ENCODE peak calls at places on chromosome 21, in seven cellular contexts. One of them, this sample, is unnamed.

GRCh38 chr21:15058718-15059316 is 6.0 kb downstream of the NRIP1 start:
- DNase-seq in fibroblast of lung: peak; percentile 77
- DNase-seq in colonic mucosa: no peak
- DNase-seq in lung: no peak
- DNase-seq in mammary epithelial cell: peak; percentile 29
- DNase-seq in uterus: no peak
- DNase-seq in left ventricle myocardium inferior: no peak
- DNase-seq in this sample: no peak

GRCh38 chr21:32207096-32207716 is 71.6 kb downstream of the MIS18A start:
- DNase-seq in fibroblast of lung: no peak
- DNase-seq in colonic mucosa: no peak
- DNase-seq in lung: peak; percentile 13
- DNase-seq in mammary epithelial cell: no peak
- DNase-seq in uterus: no peak
- DNase-seq in left ventricle myocardium inferior: no peak
- DNase-seq in this sample: no peak

GRCh38 chr21:22965455-22966125 is 1967.4 kb downstream of the NCAM2 start:
- DNase-seq in fibroblast of lung: no peak
- DNase-seq in colonic mucosa: no peak
- DNase-seq in lung: no peak
- DNase-seq in mammary epithelial cell: no peak
- DNase-seq in uterus: no peak
- DNase-seq in left ventricle myocardium inferior: no peak
- DNase-seq in this sample: no peak

GRCh38 chr21:27429612-27430361 is 462.9 kb upstream of the ADAMTS5 start:
- DNase-seq in fibroblast of lung: peak; percentile 59
- DNase-seq in colonic mucosa: no peak
- DNase-seq in lung: no peak
- DNase-seq in mammary epithelial cell: no peak
- DNase-seq in uterus: no peak
- DNase-seq in left ventricle myocardium inferior: no peak
- DNase-seq in this sample: no peak

GRCh38 chr21:46355161-46356004 is 31.4 kb downstream of the PCNT start:
- DNase-seq in fibroblast of lung: no peak
- DNase-seq in colonic mucosa: no peak
- DNase-seq in lung: no peak
- DNase-seq in mammary epithelial cell: no peak
- DNase-seq in uterus: no peak
- DNase-seq in left ventricle myocardium inferior: no peak
- DNase-seq in this sample: no peak

GRCh38 chr21:14923468-14923867 is 141.3 kb downstream of the NRIP1 start:
- DNase-seq in fibroblast of lung: peak; percentile 75
- DNase-seq in colonic mucosa: no peak
- DNase-seq in lung: no peak
- DNase-seq in mammary epithelial cell: peak; percentile 7
- DNase-seq in uterus: no peak
- DNase-seq in left ventricle myocardium inferior: no peak
- DNase-seq in this sample: no peak

GRCh38 chr21:21464691-21465090 is 466.5 kb downstream of the NCAM2 start:
- DNase-seq in fibroblast of lung: no peak
- DNase-seq in colonic mucosa: no peak
- DNase-seq in lung: no peak
- DNase-seq in mammary epithelial cell: no peak
- DNase-seq in uterus: no peak
- DNase-seq in left ventricle myocardium inferior: no peak
- DNase-seq in this sample: no peak

GRCh38 chr21:31897311-31897710 is 24.5 kb downstream of the HUNK start:
- DNase-seq in fibroblast of lung: peak; percentile 37
- DNase-seq in colonic mucosa: no peak
- DNase-seq in lung: no peak
- DNase-seq in mammary epithelial cell: no peak
- DNase-seq in uterus: no peak
- DNase-seq in left ventricle myocardium inferior: no peak
- DNase-seq in this sample: peak; percentile 69

GRCh38 chr21:15183712-15184353 is 119.0 kb upstream of the NRIP1 start:
- DNase-seq in fibroblast of lung: no peak
- DNase-seq in colonic mucosa: no peak
- DNase-seq in lung: no peak
- DNase-seq in mammary epithelial cell: peak; percentile 78
- DNase-seq in uterus: no peak
- DNase-seq in left ventricle myocardium inferior: no peak
- DNase-seq in this sample: no peak

GRCh38 chr21:39612233-39613028 is at the start of gene B3GALT5:
- DNase-seq in fibroblast of lung: peak; percentile 72
- DNase-seq in colonic mucosa: peak; percentile 58
- DNase-seq in lung: no peak
- DNase-seq in mammary epithelial cell: no peak
- DNase-seq in uterus: no peak
- DNase-seq in left ventricle myocardium inferior: no peak
- DNase-seq in this sample: no peak

GRCh38 chr21:17476006-17476405 is 36.8 kb upstream of the CXADR start:
- DNase-seq in fibroblast of lung: no peak
- DNase-seq in colonic mucosa: no peak
- DNase-seq in lung: no peak
- DNase-seq in mammary epithelial cell: no peak
- DNase-seq in uterus: no peak
- DNase-seq in left ventricle myocardium inferior: no peak
- DNase-seq in this sample: no peak

GRCh38 chr21:40120944-40121575 is 253.8 kb downstream of the PCP4 start:
- DNase-seq in fibroblast of lung: peak; percentile 16
- DNase-seq in colonic mucosa: no peak
- DNase-seq in lung: no peak
- DNase-seq in mammary epithelial cell: no peak
- DNase-seq in uterus: no peak
- DNase-seq in left ventricle myocardium inferior: no peak
- DNase-seq in this sample: peak; percentile 13

GRCh38 chr21:39384674-39385298 is 35.9 kb upstream of the HMGN1 start:
- DNase-seq in fibroblast of lung: peak; percentile 65
- DNase-seq in colonic mucosa: no peak
- DNase-seq in lung: no peak
- DNase-seq in mammary epithelial cell: peak; percentile 32
- DNase-seq in uterus: no peak
- DNase-seq in left ventricle myocardium inferior: no peak
- DNase-seq in this sample: no peak

GRCh38 chr21:26098758-26099157 is 71.8 kb downstream of the APP start:
- DNase-seq in fibroblast of lung: peak; percentile 35
- DNase-seq in colonic mucosa: no peak
- DNase-seq in lung: no peak
- DNase-seq in mammary epithelial cell: peak; percentile 69
- DNase-seq in uterus: no peak
- DNase-seq in left ventricle myocardium inferior: no peak
- DNase-seq in this sample: peak; percentile 4

GRCh38 chr21:15457962-15458361 is 271.8 kb upstream of the USP25 start:
- DNase-seq in fibroblast of lung: no peak
- DNase-seq in colonic mucosa: no peak
- DNase-seq in lung: no peak
- DNase-seq in mammary epithelial cell: no peak
- DNase-seq in uterus: no peak
- DNase-seq in left ventricle myocardium inferior: no peak
- DNase-seq in this sample: no peak

GRCh38 chr21:46295996-46296752 is 10.0 kb downstream of the YBEY start:
- DNase-seq in fibroblast of lung: peak; percentile 40
- DNase-seq in colonic mucosa: peak; percentile 76
- DNase-seq in lung: no peak
- DNase-seq in mammary epithelial cell: no peak
- DNase-seq in uterus: peak; percentile 84
- DNase-seq in left ventricle myocardium inferior: peak; percentile 92
- DNase-seq in this sample: no peak

GRCh38 chr21:15064576-15065380 is at the start of gene NRIP1:
- DNase-seq in fibroblast of lung: peak; percentile 93
- DNase-seq in colonic mucosa: peak; percentile 90
- DNase-seq in lung: peak; percentile 92
- DNase-seq in mammary epithelial cell: peak; percentile 90
- DNase-seq in uterus: peak; percentile 91
- DNase-seq in left ventricle myocardium inferior: peak; percentile 92
- DNase-seq in this sample: peak; percentile 90

DNA sequence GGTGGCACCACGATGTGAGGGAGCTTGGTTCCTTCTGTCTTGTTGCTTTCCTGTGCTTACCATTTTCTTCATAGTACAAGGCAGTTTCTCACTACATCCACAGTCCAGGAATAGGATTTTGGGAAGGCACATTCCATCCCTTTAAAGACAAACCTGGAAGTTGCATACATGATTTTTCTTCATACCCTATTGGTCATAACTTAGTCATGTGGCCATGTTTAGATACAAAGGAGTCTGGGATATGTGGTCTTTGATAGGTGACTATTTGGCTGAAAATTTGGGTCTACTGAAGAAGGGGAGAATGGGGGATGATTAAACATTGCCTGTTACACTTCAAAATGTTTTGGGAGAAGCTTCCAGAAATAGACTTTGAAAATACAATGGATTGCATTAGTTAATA is 7.0 kb downstream of the DYRK1A start:
- DNase-seq in fibroblast of lung: no peak
- DNase-seq in colonic mucosa: no peak
- DNase-seq in lung: no peak
- DNase-seq in mammary epithelial cell: no peak
- DNase-seq in uterus: no peak
- DNase-seq in left ventricle myocardium inferior: no peak
- DNase-seq in this sample: no peak
- H3K4me1 ChIP-seq in fibroblast of lung: peaks cover 3% of the 10 kb centered on the region
- H3K4me1 ChIP-seq in colonic mucosa: peaks cover 19% of the 10 kb centered on the region
- H3K4me1 ChIP-seq in lung: peaks cover 9% of the 10 kb centered on the region
- H3K4me1 ChIP-seq in mammary epithelial cell: peaks cover 46% of the 10 kb centered on the region
- H3K4me1 ChIP-seq in uterus: peaks cover 9% of the 10 kb centered on the region
- H3K4me1 ChIP-seq in left ventricle myocardium inferior: peaks cover 100% of the 10 kb centered on the region
- H3K4me1 ChIP-seq in this sample: peaks cover 54% of the 10 kb centered on the region

DNA sequence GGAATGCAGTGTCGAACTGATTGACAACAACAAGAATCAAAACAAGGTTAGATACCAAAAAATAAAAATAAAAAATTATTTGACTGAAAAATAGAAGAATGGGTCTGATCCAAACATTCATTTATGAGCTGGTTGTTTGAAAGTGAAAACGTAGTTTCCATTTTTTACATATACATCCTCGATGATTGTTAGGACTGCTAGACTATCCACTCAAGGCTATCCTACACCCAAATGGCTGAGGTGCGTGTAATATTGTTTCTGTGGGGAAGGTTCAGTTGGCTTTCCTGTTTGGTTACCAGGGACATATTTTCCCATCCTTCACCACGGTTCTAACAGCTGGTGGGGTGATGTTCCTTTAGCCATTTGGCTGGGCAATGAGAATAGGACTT is 66.2 kb downstream of the MAP3K7CL start:
- DNase-seq in fibroblast of lung: no peak
- DNase-seq in colonic mucosa: no peak
- DNase-seq in lung: no peak
- DNase-seq in mammary epithelial cell: no peak
- DNase-seq in uterus: no peak
- DNase-seq in left ventricle myocardium inferior: no peak
- DNase-seq in this sample: no peak
- H3K4me1 ChIP-seq in fibroblast of lung: peaks cover 7% of the 10 kb centered on the region
- H3K4me1 ChIP-seq in colonic mucosa: no peaks in the 10 kb centered on the region
- H3K4me1 ChIP-seq in lung: peaks cover 2% of the 10 kb centered on the region
- H3K4me1 ChIP-seq in mammary epithelial cell: peaks cover 15% of the 10 kb centered on the region
- H3K4me1 ChIP-seq in uterus: no peaks in the 10 kb centered on the region
- H3K4me1 ChIP-seq in left ventricle myocardium inferior: peaks cover 29% of the 10 kb centered on the region
- H3K4me1 ChIP-seq in this sample: peaks cover 28% of the 10 kb centered on the region

GRCh38 chr21:44925027-44925755 is 4.5 kb upstream of the ITGB2 start:
- DNase-seq in fibroblast of lung: peak; percentile 47
- DNase-seq in colonic mucosa: no peak
- DNase-seq in lung: no peak
- DNase-seq in mammary epithelial cell: peak; percentile 86
- DNase-seq in uterus: no peak
- DNase-seq in left ventricle myocardium inferior: no peak
- DNase-seq in this sample: no peak
- H3K4me1 ChIP-seq in fibroblast of lung: peaks cover 9% of the 10 kb centered on the region
- H3K4me1 ChIP-seq in colonic mucosa: no peaks in the 10 kb centered on the region
- H3K4me1 ChIP-seq in lung: no peaks in the 10 kb centered on the region
- H3K4me1 ChIP-seq in mammary epithelial cell: peaks cover 49% of the 10 kb centered on the region
- H3K4me1 ChIP-seq in uterus: no peaks in the 10 kb centered on the region
- H3K4me1 ChIP-seq in left ventricle myocardium inferior: peaks cover 6% of the 10 kb centered on the region
- H3K4me1 ChIP-seq in this sample: peaks cover 60% of the 10 kb centered on the region

DNA sequence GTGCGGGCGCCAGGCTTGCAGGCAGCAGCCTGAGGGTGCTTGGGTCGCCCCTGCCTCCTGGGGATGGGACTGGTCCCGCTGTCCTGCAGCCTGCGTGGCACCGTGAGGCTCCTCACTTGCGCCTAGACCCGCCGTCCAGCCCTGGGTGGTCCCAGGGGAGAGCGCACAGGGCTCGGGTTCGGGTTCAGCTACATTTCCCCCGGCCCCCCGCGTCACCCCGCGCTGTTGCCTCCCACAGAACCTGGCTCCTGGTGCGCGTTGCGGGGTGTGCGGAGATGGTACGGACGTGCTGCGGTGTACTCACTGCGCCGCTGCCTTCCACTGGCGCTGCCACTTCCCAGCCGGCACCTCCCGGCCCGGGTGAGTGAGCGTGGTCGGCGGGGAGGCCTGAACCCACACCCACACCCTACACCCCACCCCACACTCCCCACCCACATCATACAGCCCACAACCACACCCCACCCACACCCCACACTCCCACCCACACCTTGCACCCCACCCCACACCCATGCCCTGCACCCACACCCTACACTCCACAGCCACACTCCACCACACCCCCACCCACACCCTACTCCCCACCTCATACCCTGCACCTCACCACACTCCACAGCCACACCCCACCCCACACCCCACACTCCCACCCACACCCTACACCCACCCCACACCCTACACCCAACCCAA is 6.2 kb upstream of the PFKL start:
- DNase-seq in fibroblast of lung: no peak
- DNase-seq in colonic mucosa: no peak
- DNase-seq in lung: no peak
- DNase-seq in mammary epithelial cell: no peak
- DNase-seq in uterus: no peak
- DNase-seq in left ventricle myocardium inferior: no peak
- DNase-seq in this sample: no peak
- H3K4me1 ChIP-seq in fibroblast of lung: no peaks in the 10 kb centered on the region
- H3K4me1 ChIP-seq in colonic mucosa: no peaks in the 10 kb centered on the region
- H3K4me1 ChIP-seq in lung: no peaks in the 10 kb centered on the region
- H3K4me1 ChIP-seq in mammary epithelial cell: no peaks in the 10 kb centered on the region
- H3K4me1 ChIP-seq in uterus: no peaks in the 10 kb centered on the region
- H3K4me1 ChIP-seq in left ventricle myocardium inferior: peaks cover 35% of the 10 kb centered on the region
- H3K4me1 ChIP-seq in this sample: peaks cover 5% of the 10 kb centered on the region

GRCh38 chr21:33360871-33361602 is 36.3 kb downstream of the IFNAR1 start:
- DNase-seq in fibroblast of lung: peak; percentile 85
- DNase-seq in colonic mucosa: peak; percentile 89
- DNase-seq in lung: peak; percentile 81
- DNase-seq in mammary epithelial cell: peak; percentile 65
- DNase-seq in uterus: peak; percentile 63
- DNase-seq in left ventricle myocardium inferior: peak; percentile 72
- DNase-seq in this sample: peak; percentile 66

GRCh38 chr21:33360281-33360680 is 35.5 kb downstream of the IFNAR1 start:
- DNase-seq in fibroblast of lung: peak; percentile 70
- DNase-seq in colonic mucosa: no peak
- DNase-seq in lung: no peak
- DNase-seq in mammary epithelial cell: no peak
- DNase-seq in uterus: no peak
- DNase-seq in left ventricle myocardium inferior: no peak
- DNase-seq in this sample: peak; percentile 44

GRCh38 chr21:33364830-33365229 is 38.4 kb upstream of the IFNGR2 start:
- DNase-seq in fibroblast of lung: no peak
- DNase-seq in colonic mucosa: no peak
- DNase-seq in lung: no peak
- DNase-seq in mammary epithelial cell: no peak
- DNase-seq in uterus: no peak
- DNase-seq in left ventricle myocardium inferior: no peak
- DNase-seq in this sample: no peak

GRCh38 chr21:33359446-33359845 is 34.7 kb downstream of the IFNAR1 start:
- DNase-seq in fibroblast of lung: no peak
- DNase-seq in colonic mucosa: no peak
- DNase-seq in lung: no peak
- DNase-seq in mammary epithelial cell: no peak
- DNase-seq in uterus: no peak
- DNase-seq in left ventricle myocardium inferior: no peak
- DNase-seq in this sample: no peak

GRCh38 chr21:33362044-33362555 is 37.3 kb downstream of the IFNAR1 start:
- DNase-seq in fibroblast of lung: no peak
- DNase-seq in colonic mucosa: peak; percentile 64
- DNase-seq in lung: peak; percentile 46
- DNase-seq in mammary epithelial cell: no peak
- DNase-seq in uterus: no peak
- DNase-seq in left ventricle myocardium inferior: no peak
- DNase-seq in this sample: no peak
- H3K4me1 ChIP-seq in fibroblast of lung: peaks cover 5% of the 10 kb centered on the region
- H3K4me1 ChIP-seq in colonic mucosa: peaks cover 4% of the 10 kb centered on the region
- H3K4me1 ChIP-seq in lung: peaks cover 6% of the 10 kb centered on the region
- H3K4me1 ChIP-seq in mammary epithelial cell: peaks cover 17% of the 10 kb centered on the region
- H3K4me1 ChIP-seq in uterus: peaks cover 13% of the 10 kb centered on the region
- H3K4me1 ChIP-seq in left ventricle myocardium inferior: peaks cover 26% of the 10 kb centered on the region
- H3K4me1 ChIP-seq in this sample: peaks cover 21% of the 10 kb centered on the region

This sample was measured in SJSA1.